ENCODE peak calls at places on chromosomes 7 and 10, in six cellular contexts. C, N, S, F, K and V are unnamed samples.

GRCh38 chr10:81021428-81022129 is 483.9 kb downstream of the SH2D4B start:
- DNase-seq in C (no peak), N (no peak), S (no peak), F (no peak), K (no peak), V (no peak)

GRCh38 chr7:124276005-124276606 is 243.2 kb upstream of the TMEM229A start:
- DNase-seq in C (peak), N (peak), S (no peak), F (peak), K (no peak), V (peak)

GRCh38 chr7:47493971-47494370 is 87.9 kb downstream of the TNS3 start:
- DNase-seq in C (no peak), N (no peak), S (no peak), F (no peak), K (no peak), V (no peak)

GRCh38 chr7:56105508-56105907 is 768 bp downstream of the CHCHD2 start:
- DNase-seq in C (no peak), N (no peak), S (no peak), F (peak), K (no peak), V (no peak)

GRCh38 chr7:129225931-129226572 is 1.2 kb downstream of the AHCYL2 start:
- DNase-seq in C (no peak), N (no peak), S (no peak), F (peak), K (no peak), V (no peak)

GRCh38 chr7:55081854-55082603 is 63.2 kb downstream of the EGFR start:
- DNase-seq in C (no peak), N (no peak), S (peak), F (no peak), K (no peak), V (no peak)

GRCh38 chr7:77455334-77455733 is 39.2 kb upstream of the GSAP start:
- DNase-seq in C (no peak), N (no peak), S (peak), F (peak), K (peak), V (no peak)

GRCh38 chr10:86535057-86535882 is 13.7 kb upstream of the WAPL start:
- DNase-seq in C (peak), N (peak), S (peak), F (no peak), K (peak), V (peak)

GRCh38 chr10:71232089-71232998 is 20.0 kb downstream of the UNC5B start:
- DNase-seq in C (no peak), N (no peak), S (peak), F (peak), K (peak), V (no peak)

GRCh38 chr7:132138817-132139216 is 437.5 kb downstream of the PLXNA4 start:
- DNase-seq in C (no peak), N (no peak), S (no peak), F (no peak), K (no peak), V (no peak)

GRCh38 chr10:43138757-43139241 is 554 bp downstream of the CSGALNACT2 start:
- DNase-seq in C (no peak), N (no peak), S (no peak), F (peak), K (peak), V (peak)

GRCh38 chr10:48511855-48512191 is 93.0 kb downstream of the ARHGAP22 start:
- DNase-seq in C (no peak), N (no peak), S (no peak), F (no peak), K (no peak), V (no peak)

GRCh38 chr7:157483515-157483914 is 146.7 kb downstream of the DNAJB6 start:
- DNase-seq in C (no peak), N (no peak), S (peak), F (no peak), K (no peak), V (no peak)

GRCh38 chr7:125663961-125664360 is 734.3 kb upstream of the POT1 start:
- DNase-seq in C (no peak), N (no peak), S (no peak), F (no peak), K (no peak), V (no peak)

GRCh38 chr7:55570218-55570873 is 2.0 kb downstream of the VOPP1 start:
- DNase-seq in C (no peak), N (no peak), S (no peak), F (no peak), K (no peak), V (no peak)

GRCh38 chr7:30683306-30683705 is 1.1 kb upstream of the CRHR2 start:
- DNase-seq in C (no peak), N (no peak), S (no peak), F (no peak), K (no peak), V (no peak)

GRCh38 chr7:30681262-30682130 is 760 bp downstream of the CRHR2 start:
- DNase-seq in C (no peak), N (peak), S (no peak), F (no peak), K (no peak), V (peak)

GRCh38 chr7:30683839-30684238 is 1.6 kb upstream of the CRHR2 start:
- DNase-seq in C (no peak), N (no peak), S (no peak), F (no peak), K (no peak), V (no peak)

GRCh38 chr7:30684351-30684750 is 2.1 kb upstream of the CRHR2 start:
- DNase-seq in C (no peak), N (no peak), S (no peak), F (no peak), K (no peak), V (no peak)

GRCh38 chr7:30682131-30683083 is at the start of gene CRHR2:
- DNase-seq in C (peak), N (peak), S (no peak), F (no peak), K (no peak), V (peak)
- TF ChIP-seq CTCF in C (peak), N (no peak), S (no peak), F (peak), K (peak), V (peak)

GRCh38 chr7:150322114-150322832 is 882 bp upstream of the LRRC61 start:
- DNase-seq in C (no peak), N (no peak), S (no peak), F (no peak), K (no peak), V (no peak)

GRCh38 chr7:150323682-150324365 is 479 bp upstream of the ACTR3C start:
- DNase-seq in C (no peak), N (no peak), S (no peak), F (peak), K (no peak), V (no peak)

GRCh38 chr7:150324366-150324961 is 1.1 kb upstream of the ACTR3C start:
- DNase-seq in C (no peak), N (no peak), S (no peak), F (peak), K (no peak), V (no peak)

GRCh38 chr7:150321788-150322113 is 1.4 kb upstream of the LRRC61 start:
- DNase-seq in C (no peak), N (no peak), S (no peak), F (no peak), K (no peak), V (no peak)

GRCh38 chr7:150322833-150323681 is at the start of the genes ACTR3C and LRRC61:
- DNase-seq in C (peak), N (peak), S (no peak), F (peak), K (no peak), V (peak)
- TF ChIP-seq CTCF in C (peak), N (peak), S (no peak), F (no peak), K (no peak), V (no peak)

GRCh38 chr7:121306565-121306964 is 22.2 kb upstream of the WNT16 start:
- DNase-seq in C (no peak), N (no peak), S (no peak), F (no peak), K (no peak), V (no peak)

GRCh38 chr7:121303422-121304171 is 25.2 kb upstream of the WNT16 start:
- DNase-seq in C (no peak), N (peak), S (no peak), F (no peak), K (no peak), V (no peak)

GRCh38 chr7:121305109-121305508 is 23.7 kb upstream of the WNT16 start:
- DNase-seq in C (no peak), N (no peak), S (no peak), F (peak), K (no peak), V (no peak)

GRCh38 chr7:121302214-121302745 is 26.5 kb upstream of the WNT16 start:
- DNase-seq in C (no peak), N (no peak), S (no peak), F (peak), K (no peak), V (no peak)

GRCh38 chr7:121304259-121304658 is 24.5 kb upstream of the WNT16 start:
- DNase-seq in C (no peak), N (no peak), S (no peak), F (no peak), K (no peak), V (no peak)
- TF ChIP-seq CTCF in C (no peak), N (no peak), S (no peak), F (no peak), K (no peak), V (no peak)

DNA sequence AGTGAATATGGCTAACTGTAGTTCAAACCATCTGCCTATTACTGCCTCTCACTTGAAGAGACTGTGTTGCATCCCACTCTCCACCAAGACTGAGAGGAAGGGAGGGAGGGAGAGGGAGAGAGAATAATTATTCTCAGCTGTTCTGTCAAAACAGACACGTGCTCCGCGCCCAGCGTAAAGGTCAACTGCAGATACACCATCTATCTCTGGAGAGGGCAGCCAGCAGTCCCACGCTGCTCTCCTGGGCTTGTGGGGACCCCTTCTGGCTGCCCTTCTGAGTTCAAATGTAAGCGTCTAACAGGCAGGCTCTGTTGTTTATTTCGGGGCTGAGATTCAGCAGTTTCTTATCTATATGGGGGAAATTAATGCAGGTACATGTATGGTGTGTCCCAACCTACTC is 625.5 kb upstream of the GALNT17 start:
- DNase-seq in C (peak), N (peak), S (no peak), F (no peak), K (no peak), V (peak)
- TF ChIP-seq CTCF in C (peak), N (no peak), S (no peak), F (no peak), K (peak), V (no peak)

GRCh38 chr10:87622290-87623004 is 37.2 kb upstream of the PAPSS2 start:
- DNase-seq in C (no peak), N (peak), S (no peak), F (no peak), K (no peak), V (no peak)
- TF ChIP-seq CTCF in C (no peak), N (no peak), S (peak), F (peak), K (no peak), V (no peak)

GRCh38 chr10:75841266-75841665 is 409.8 kb downstream of the LRMDA start:
- DNase-seq in C (no peak), N (no peak), S (no peak), F (no peak), K (no peak), V (no peak)

GRCh38 chr10:75847477-75847876 is 416.1 kb downstream of the LRMDA start:
- DNase-seq in C (no peak), N (no peak), S (no peak), F (no peak), K (no peak), V (no peak)

DNA sequence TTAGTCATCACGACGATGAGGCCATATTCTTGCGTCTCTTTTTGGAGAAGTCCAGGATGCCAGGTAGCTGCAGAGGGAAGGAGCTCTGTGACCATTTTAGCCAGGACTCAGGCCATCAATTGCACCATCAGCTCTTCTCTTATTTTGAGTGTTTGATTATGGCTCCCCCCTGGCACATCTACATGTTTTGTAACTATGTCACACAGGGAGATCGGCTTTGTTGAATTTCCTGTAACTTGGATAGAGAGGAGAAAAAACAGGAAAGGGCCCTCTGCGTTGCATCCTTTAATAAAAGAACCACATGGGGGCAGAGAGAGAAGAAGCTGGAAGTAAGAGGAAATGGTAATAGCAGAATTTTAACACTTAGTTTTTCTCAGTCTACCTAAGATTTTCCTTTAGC is 414.1 kb downstream of the LRMDA start:
- DNase-seq in C (no peak), N (no peak), S (no peak), F (no peak), K (no peak), V (no peak)
- TF ChIP-seq CTCF in C (no peak), N (no peak), S (no peak), F (no peak), K (no peak), V (no peak)

GRCh38 chr7:28618383-28618782 is 206.1 kb downstream of the CREB5 start:
- DNase-seq in C (no peak), N (no peak), S (no peak), F (no peak), K (no peak), V (no peak)

GRCh38 chr7:28619256-28619655 is 206.9 kb downstream of the CREB5 start:
- DNase-seq in C (no peak), N (no peak), S (no peak), F (no peak), K (no peak), V (no peak)

GRCh38 chr7:28613262-28613661 is 200.9 kb downstream of the CREB5 start:
- DNase-seq in C (no peak), N (no peak), S (no peak), F (no peak), K (no peak), V (no peak)

GRCh38 chr7:28617308-28617707 is 205.0 kb downstream of the CREB5 start:
- DNase-seq in C (no peak), N (no peak), S (no peak), F (no peak), K (no peak), V (no peak)

DNA sequence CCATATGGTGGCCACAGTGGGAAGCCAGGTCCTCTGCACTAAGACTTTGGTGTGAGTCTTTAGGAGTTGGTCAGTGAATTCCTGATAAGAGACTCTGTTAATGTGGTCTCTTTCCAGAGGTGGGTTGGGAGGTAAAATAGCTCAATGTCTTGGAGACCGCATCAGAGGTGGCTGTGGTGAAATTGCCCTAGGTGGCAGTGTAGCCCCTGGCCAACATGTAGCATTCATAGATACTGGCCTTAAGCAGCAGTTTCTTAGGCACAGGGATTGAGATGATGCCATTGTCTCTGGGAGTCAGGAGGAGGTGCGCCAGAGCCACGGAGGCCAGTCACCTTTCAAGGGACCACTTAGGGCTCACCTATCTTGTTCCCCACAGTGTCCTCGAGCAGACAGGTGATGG is 202.8 kb downstream of the CREB5 start:
- DNase-seq in C (no peak), N (peak), S (no peak), F (peak), K (no peak), V (no peak)
- TF ChIP-seq CTCF in C (peak), N (no peak), S (peak), F (peak), K (peak), V (no peak)